ENCODE peak calls at places on chromosome 9, in eight cellular contexts. M, G, L, Q, V, U, W and J are unnamed samples.

GRCh38 chr9:117424291-117424690 is 9.4 kb upstream of the ASTN2 start:
- DNase-seq in M (no peak), G (no peak), L (no peak), Q (no peak), V (no peak), U (no peak), W (no peak), J (no peak)

GRCh38 chr9:121689461-121690157 is 38.2 kb downstream of the DAB2IP start:
- DNase-seq in M (no peak), G (no peak), L (no peak), Q (no peak), V (no peak), U (no peak), W (no peak), J (no peak)

GRCh38 chr9:93945400-93946337 is 9.5 kb downstream of the BARX1 start:
- DNase-seq in M (no peak), G (peak; percentile 80), L (no peak), Q (no peak), V (no peak), U (peak; percentile 36), W (no peak), J (no peak)

GRCh38 chr9:8960254-8960653 is 1160.7 kb upstream of the DMAC1 start:
- DNase-seq in M (no peak), G (no peak), L (no peak), Q (no peak), V (no peak), U (no peak), W (no peak), J (no peak)

GRCh38 chr9:97938081-97938644 is at the start of gene HEMGN:
- DNase-seq in M (no peak), G (no peak), L (no peak), Q (no peak), V (no peak), U (no peak), W (no peak), J (no peak)

GRCh38 chr9:127904888-127905728 is 5.7 kb upstream of the ST6GALNAC6 start:
- DNase-seq in M (no peak), G (no peak), L (no peak), Q (no peak), V (no peak), U (peak; percentile 86), W (peak; percentile 49), J (no peak)

GRCh38 chr9:105681724-105682123 is 12.6 kb upstream of the TMEM38B start:
- DNase-seq in M (peak; percentile 86), G (no peak), L (no peak), Q (peak; percentile 50), V (no peak), U (no peak), W (no peak), J (peak; percentile 53)

GRCh38 chr9:99197124-99197630 is 24.6 kb downstream of the ALG2 start:
- DNase-seq in M (no peak), G (no peak), L (no peak), Q (no peak), V (no peak), U (no peak), W (no peak), J (no peak)

GRCh38 chr9:97072285-97072770 is 33.4 kb upstream of the CTSV start:
- DNase-seq in M (no peak), G (no peak), L (no peak), Q (no peak), V (no peak), U (no peak), W (no peak), J (no peak)

GRCh38 chr9:111926421-111926875 is 29.8 kb downstream of the UGCG start:
- DNase-seq in M (peak; percentile 70), G (no peak), L (no peak), Q (peak; percentile 88), V (peak; percentile 31), U (peak; percentile 47), W (peak; percentile 34), J (peak; percentile 78)

GRCh38 chr9:4732890-4733289 is 8.1 kb downstream of the AK3 start:
- DNase-seq in M (no peak), G (no peak), L (no peak), Q (no peak), V (no peak), U (no peak), W (no peak), J (no peak)

GRCh38 chr9:117763314-117763713 is 59.1 kb downstream of the TLR4 start:
- DNase-seq in M (no peak), G (no peak), L (no peak), Q (peak; percentile 29), V (no peak), U (no peak), W (no peak), J (peak; percentile 34)

GRCh38 chr9:20873240-20873860 is 158.1 kb downstream of the HACD4 start:
- DNase-seq in M (peak; percentile 53), G (no peak), L (no peak), Q (no peak), V (no peak), U (no peak), W (no peak), J (no peak)

GRCh38 chr9:20872340-20872977 is 159.0 kb downstream of the HACD4 start:
- DNase-seq in M (peak; percentile 93), G (peak; percentile 21), L (no peak), Q (peak; percentile 73), V (no peak), U (no peak), W (no peak), J (peak; percentile 86)
- H3K4me3 ChIP-seq in M (no peak overlapping the region), G (no peak overlapping the region), L (no peak overlapping the region), Q (no peak overlapping the region), V (no peak overlapping the region), U (no peak overlapping the region), W (no peak overlapping the region), J (no peak overlapping the region)

DNA sequence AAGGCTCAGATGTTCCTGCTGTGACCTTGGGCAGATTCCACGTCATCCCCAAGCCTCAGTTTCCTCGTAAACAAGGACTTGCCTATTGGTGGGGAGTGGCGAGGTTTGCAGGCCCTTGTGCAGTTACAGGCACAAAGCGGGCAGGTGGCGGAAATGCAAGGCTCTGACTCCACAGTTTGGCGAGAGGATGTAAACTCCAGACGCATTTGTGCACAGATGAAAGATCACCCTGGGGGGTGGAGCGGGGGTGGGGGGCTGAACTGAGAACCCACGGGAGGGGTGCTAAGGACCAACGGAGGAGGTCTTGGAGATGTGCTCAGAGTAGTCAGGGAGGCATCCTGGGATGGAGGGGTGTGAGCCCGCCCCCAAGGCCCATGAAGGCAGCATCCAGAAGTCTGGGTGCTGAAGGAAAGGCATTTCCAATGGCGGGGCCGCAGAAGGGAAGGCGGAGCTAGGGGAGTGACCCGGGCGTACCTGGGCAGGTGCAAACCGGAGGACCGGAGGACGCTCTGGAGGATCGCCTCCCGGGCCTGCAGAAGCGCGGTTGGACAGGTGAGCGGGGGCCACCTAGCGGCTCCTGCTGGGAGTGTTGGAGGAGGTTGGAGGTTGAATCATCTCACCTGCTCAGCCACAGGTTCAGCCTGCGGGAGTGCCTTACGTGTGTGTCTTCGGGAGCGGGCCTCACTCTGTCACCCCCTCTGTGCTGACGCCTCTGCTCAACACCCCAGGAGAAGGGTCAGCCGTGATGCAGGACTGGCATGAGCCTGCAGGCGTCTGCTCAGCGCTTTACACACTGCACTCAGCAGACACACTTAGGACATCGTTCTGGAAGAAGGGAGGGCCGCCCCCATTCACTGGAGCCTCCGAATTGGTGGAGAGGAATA is 1.9 kb upstream of the FIBCD1 start:
- DNase-seq in M (peak; percentile 15), G (peak; percentile 98), L (no peak), Q (peak; percentile 30), V (peak; percentile 59), U (peak; percentile 94), W (peak; percentile 48), J (peak; percentile 36)
- H3K4me3 ChIP-seq in M (no peak overlapping the region), G (no peak overlapping the region), L (no peak overlapping the region), Q (no peak overlapping the region), V (no peak overlapping the region), U (no peak overlapping the region), W (no peak overlapping the region), J (no peak overlapping the region)

GRCh38 chr9:37428345-37428744 is 5.8 kb downstream of the GRHPR start:
- DNase-seq in M (no peak), G (no peak), L (no peak), Q (no peak), V (no peak), U (no peak), W (no peak), J (no peak)

GRCh38 chr9:37433754-37434435 is 11.4 kb downstream of the GRHPR start:
- DNase-seq in M (peak; percentile 11), G (peak; percentile 84), L (peak; percentile 64), Q (no peak), V (no peak), U (no peak), W (no peak), J (no peak)

GRCh38 chr9:37429441-37430285 is 7.2 kb downstream of the GRHPR start:
- DNase-seq in M (no peak), G (no peak), L (no peak), Q (no peak), V (no peak), U (no peak), W (no peak), J (no peak)

GRCh38 chr9:37430841-37431597 is 8.5 kb downstream of the GRHPR start:
- DNase-seq in M (no peak), G (peak; percentile 80), L (no peak), Q (no peak), V (no peak), U (peak; percentile 28), W (no peak), J (no peak)

DNA sequence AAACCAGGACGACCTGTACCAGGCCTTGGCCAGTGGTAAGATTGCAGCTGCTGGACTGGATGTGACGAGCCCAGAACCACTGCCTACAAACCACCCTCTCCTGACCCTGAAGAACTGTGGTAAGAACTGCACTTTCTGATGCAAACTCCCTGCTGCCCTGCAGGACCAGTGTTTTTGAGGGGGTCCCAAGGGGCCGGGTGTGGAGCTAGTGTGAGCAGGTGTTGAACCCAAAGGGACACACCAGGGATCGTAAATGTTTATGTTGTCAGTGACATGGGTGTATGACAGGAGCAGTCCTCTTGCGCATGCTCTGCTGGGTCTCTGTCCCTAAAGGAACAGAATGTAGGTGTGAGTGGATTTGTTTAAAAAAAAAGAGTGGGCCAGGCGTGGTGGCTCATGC is 9.5 kb downstream of the GRHPR start:
- DNase-seq in M (no peak), G (no peak), L (no peak), Q (no peak), V (no peak), U (no peak), W (no peak), J (no peak)
- H3K4me3 ChIP-seq in M (no peak overlapping the region), G (no peak overlapping the region), L (no peak overlapping the region), Q (no peak overlapping the region), V (no peak overlapping the region), U (no peak overlapping the region), W (no peak overlapping the region), J (no peak overlapping the region)

GRCh38 chr9:91714020-91714721 is 235.9 kb downstream of the ROR2 start:
- DNase-seq in M (peak; percentile 61), G (peak; percentile 93), L (peak; percentile 26), Q (peak; percentile 77), V (peak; percentile 51), U (peak; percentile 63), W (no peak), J (peak; percentile 72)

GRCh38 chr9:91712811-91713210 is 237.2 kb downstream of the ROR2 start:
- DNase-seq in M (no peak), G (no peak), L (no peak), Q (no peak), V (no peak), U (no peak), W (no peak), J (no peak)

GRCh38 chr9:91710148-91710547 is 239.9 kb downstream of the ROR2 start:
- DNase-seq in M (no peak), G (no peak), L (no peak), Q (no peak), V (no peak), U (no peak), W (no peak), J (no peak)

GRCh38 chr9:91714874-91715615 is 235.0 kb downstream of the ROR2 start:
- DNase-seq in M (no peak), G (no peak), L (no peak), Q (no peak), V (no peak), U (no peak), W (no peak), J (no peak)

GRCh38 chr9:91711755-91712591 is 238.1 kb downstream of the ROR2 start:
- DNase-seq in M (peak; percentile 37), G (no peak), L (no peak), Q (peak; percentile 31), V (no peak), U (peak; percentile 51), W (no peak), J (peak; percentile 24)
- H3K4me3 ChIP-seq in M (no peak overlapping the region), G (no peak overlapping the region), L (peak overlapping the region; percentile 73), Q (no peak overlapping the region), V (no peak overlapping the region), U (no peak overlapping the region), W (no peak overlapping the region), J (no peak overlapping the region)